ENCODE peak calls at places on chromosomes 1 and 21, in five cellular contexts. One of them, this sample, is unnamed.

GRCh38 chr1:55927934-55928333 is 651.4 kb downstream of the PLPP3 start:
- DNase-seq in NCI-H2081: no peak
- DNase-seq in cardiac muscle cell: no peak
- DNase-seq in Daoy: no peak
- DNase-seq in activated CD4-positive, alpha-beta memory T cell treated with anti-CD3 and anti-CD28 coated beads, Interleukin-2, amount 10 ng/mL, durations not matched to agents 7 days and 5 days: no peak
- DNase-seq in this sample: no peak

GRCh38 chr21:27466175-27466574 is 499.3 kb upstream of the ADAMTS5 start:
- DNase-seq in NCI-H2081: no peak
- DNase-seq in cardiac muscle cell: no peak
- DNase-seq in Daoy: no peak
- DNase-seq in activated CD4-positive, alpha-beta memory T cell treated with anti-CD3 and anti-CD28 coated beads, Interleukin-2, amount 10 ng/mL, durations not matched to agents 7 days and 5 days: no peak
- DNase-seq in this sample: no peak

GRCh38 chr1:187047298-187047697 is 218.5 kb downstream of the PLA2G4A start:
- DNase-seq in NCI-H2081: no peak
- DNase-seq in cardiac muscle cell: no peak
- DNase-seq in Daoy: no peak
- DNase-seq in activated CD4-positive, alpha-beta memory T cell treated with anti-CD3 and anti-CD28 coated beads, Interleukin-2, amount 10 ng/mL, durations not matched to agents 7 days and 5 days: no peak
- DNase-seq in this sample: no peak

GRCh38 chr21:42281196-42281680 is 34.0 kb downstream of the TFF3 start:
- DNase-seq in NCI-H2081: no peak
- DNase-seq in cardiac muscle cell: no peak
- DNase-seq in Daoy: no peak
- DNase-seq in activated CD4-positive, alpha-beta memory T cell treated with anti-CD3 and anti-CD28 coated beads, Interleukin-2, amount 10 ng/mL, durations not matched to agents 7 days and 5 days: no peak
- DNase-seq in this sample: no peak

GRCh38 chr1:241647658-241648057 is 4.4 kb upstream of the WDR64 start:
- DNase-seq in NCI-H2081: no peak
- DNase-seq in cardiac muscle cell: no peak
- DNase-seq in Daoy: no peak
- DNase-seq in activated CD4-positive, alpha-beta memory T cell treated with anti-CD3 and anti-CD28 coated beads, Interleukin-2, amount 10 ng/mL, durations not matched to agents 7 days and 5 days: no peak
- DNase-seq in this sample: no peak

GRCh38 chr1:178020968-178021640 is 51.2 kb upstream of the SEC16B start:
- DNase-seq in NCI-H2081: peak
- DNase-seq in cardiac muscle cell: no peak
- DNase-seq in Daoy: no peak
- DNase-seq in activated CD4-positive, alpha-beta memory T cell treated with anti-CD3 and anti-CD28 coated beads, Interleukin-2, amount 10 ng/mL, durations not matched to agents 7 days and 5 days: no peak
- DNase-seq in this sample: no peak

GRCh38 chr1:189708674-189709073 is 769.0 kb downstream of the BRINP3 start:
- DNase-seq in NCI-H2081: peak
- DNase-seq in cardiac muscle cell: peak
- DNase-seq in Daoy: no peak
- DNase-seq in activated CD4-positive, alpha-beta memory T cell treated with anti-CD3 and anti-CD28 coated beads, Interleukin-2, amount 10 ng/mL, durations not matched to agents 7 days and 5 days: no peak
- DNase-seq in this sample: no peak

GRCh38 chr1:54798769-54799641 is 2.1 kb downstream of the TTC22 start:
- DNase-seq in NCI-H2081: no peak
- DNase-seq in cardiac muscle cell: no peak
- DNase-seq in Daoy: peak
- DNase-seq in activated CD4-positive, alpha-beta memory T cell treated with anti-CD3 and anti-CD28 coated beads, Interleukin-2, amount 10 ng/mL, durations not matched to agents 7 days and 5 days: peak
- DNase-seq in this sample: no peak

GRCh38 chr1:98323396-98323795 is 338.1 kb upstream of the SNX7 start:
- DNase-seq in NCI-H2081: no peak
- DNase-seq in cardiac muscle cell: no peak
- DNase-seq in Daoy: peak
- DNase-seq in activated CD4-positive, alpha-beta memory T cell treated with anti-CD3 and anti-CD28 coated beads, Interleukin-2, amount 10 ng/mL, durations not matched to agents 7 days and 5 days: no peak
- DNase-seq in this sample: no peak

GRCh38 chr21:28793043-28793442 is 199.6 kb downstream of the LTN1 start:
- DNase-seq in NCI-H2081: no peak
- DNase-seq in cardiac muscle cell: peak
- DNase-seq in Daoy: no peak
- DNase-seq in activated CD4-positive, alpha-beta memory T cell treated with anti-CD3 and anti-CD28 coated beads, Interleukin-2, amount 10 ng/mL, durations not matched to agents 7 days and 5 days: no peak
- DNase-seq in this sample: no peak

GRCh38 chr1:29747136-29747670 is 510.9 kb downstream of the PTPRU start:
- DNase-seq in NCI-H2081: no peak
- DNase-seq in cardiac muscle cell: no peak
- DNase-seq in Daoy: no peak
- DNase-seq in activated CD4-positive, alpha-beta memory T cell treated with anti-CD3 and anti-CD28 coated beads, Interleukin-2, amount 10 ng/mL, durations not matched to agents 7 days and 5 days: no peak
- DNase-seq in this sample: no peak

GRCh38 chr1:19338323-19338762 is 26.2 kb downstream of the SLC66A1 start:
- DNase-seq in NCI-H2081: no peak
- DNase-seq in cardiac muscle cell: peak
- DNase-seq in Daoy: no peak
- DNase-seq in activated CD4-positive, alpha-beta memory T cell treated with anti-CD3 and anti-CD28 coated beads, Interleukin-2, amount 10 ng/mL, durations not matched to agents 7 days and 5 days: no peak
- DNase-seq in this sample: no peak